ENCODE peak calls at places on chromosomes 11 and 22, in four cellular contexts. One of them, this sample, is unnamed.

GRCh38 chr22:36701166-36701713 is 2.3 kb downstream of the CACNG2 start:
- DNase-seq in endodermal cell: no peak
- DNase-seq in IMR-90: no peak
- DNase-seq in left ventricle myocardium inferior: no peak
- DNase-seq in this sample: no peak

GRCh38 chr22:17665884-17666283 is 27.3 kb downstream of the BCL2L13 start:
- DNase-seq in endodermal cell: no peak
- DNase-seq in IMR-90: peak; percentile 25
- DNase-seq in left ventricle myocardium inferior: no peak
- DNase-seq in this sample: no peak

GRCh38 chr11:65293909-65294381 is 20.7 kb upstream of the CDC42EP2 start:
- DNase-seq in endodermal cell: no peak
- DNase-seq in IMR-90: no peak
- DNase-seq in left ventricle myocardium inferior: peak; percentile 81
- DNase-seq in this sample: no peak

GRCh38 chr11:106012744-106013143 is 9.3 kb downstream of the MSANTD4 start:
- DNase-seq in endodermal cell: no peak
- DNase-seq in IMR-90: peak; percentile 95
- DNase-seq in left ventricle myocardium inferior: no peak
- DNase-seq in this sample: no peak

GRCh38 chr11:123351375-123351774 is 78.7 kb upstream of the GRAMD1B start:
- DNase-seq in endodermal cell: peak; percentile 76
- DNase-seq in IMR-90: no peak
- DNase-seq in left ventricle myocardium inferior: peak; percentile 48
- DNase-seq in this sample: no peak

GRCh38 chr22:21778705-21779363 is 43.2 kb upstream of the YPEL1 start:
- DNase-seq in endodermal cell: no peak
- DNase-seq in IMR-90: peak; percentile 90
- DNase-seq in left ventricle myocardium inferior: no peak
- DNase-seq in this sample: no peak

GRCh38 chr22:27748355-27749168 is 53.0 kb downstream of the MN1 start:
- DNase-seq in endodermal cell: peak; percentile 89
- DNase-seq in IMR-90: peak; percentile 58
- DNase-seq in left ventricle myocardium inferior: no peak
- DNase-seq in this sample: peak; percentile 12

GRCh38 chr11:33931032-33931431 is 39.2 kb upstream of the LMO2 start:
- DNase-seq in endodermal cell: no peak
- DNase-seq in IMR-90: no peak
- DNase-seq in left ventricle myocardium inferior: no peak
- DNase-seq in this sample: no peak

GRCh38 chr11:44866301-44866700 is 84.4 kb downstream of the TP53I11 start:
- DNase-seq in endodermal cell: no peak
- DNase-seq in IMR-90: no peak
- DNase-seq in left ventricle myocardium inferior: no peak
- DNase-seq in this sample: no peak

GRCh38 chr11:60994450-60995135 is 23.1 kb downstream of the CD6 start:
- DNase-seq in endodermal cell: no peak
- DNase-seq in IMR-90: no peak
- DNase-seq in left ventricle myocardium inferior: no peak
- DNase-seq in this sample: no peak

GRCh38 chr22:49993649-49994360 is 18.8 kb downstream of the IL17REL start:
- DNase-seq in endodermal cell: no peak
- DNase-seq in IMR-90: no peak
- DNase-seq in left ventricle myocardium inferior: no peak
- DNase-seq in this sample: peak; percentile 48

GRCh38 chr11:3849297-3849874 is 6.1 kb upstream of the STIM1 start:
- DNase-seq in endodermal cell: peak; percentile 57
- DNase-seq in IMR-90: peak; percentile 41
- DNase-seq in left ventricle myocardium inferior: no peak
- DNase-seq in this sample: no peak

GRCh38 chr11:119423459-119424254 is 685 bp upstream of the THY1 start:
- DNase-seq in endodermal cell: no peak
- DNase-seq in IMR-90: peak; percentile 13
- DNase-seq in left ventricle myocardium inferior: no peak
- DNase-seq in this sample: no peak
- H3K4me3 ChIP-seq in endodermal cell: no peak overlapping the region
- H3K4me3 ChIP-seq in IMR-90: peak overlapping the region; percentile 77
- H3K4me3 ChIP-seq in left ventricle myocardium inferior: peak overlapping the region; percentile 62
- H3K4me3 ChIP-seq in this sample: no peak overlapping the region

GRCh38 chr11:126840201-126840886 is 160.2 kb downstream of the KIRREL3 start:
- DNase-seq in endodermal cell: no peak
- DNase-seq in IMR-90: peak; percentile 69
- DNase-seq in left ventricle myocardium inferior: no peak
- DNase-seq in this sample: no peak
- H3K27ac ChIP-seq in endodermal cell: no peak overlapping the region
- H3K27ac ChIP-seq in IMR-90: no peak overlapping the region
- H3K27ac ChIP-seq in left ventricle myocardium inferior: no peak overlapping the region
- H3K27ac ChIP-seq in this sample: no peak overlapping the region

GRCh38 chr11:1746956-1747752 is 3.2 kb downstream of the IFITM10 start:
- DNase-seq in endodermal cell: peak; percentile 41
- DNase-seq in IMR-90: no peak
- DNase-seq in left ventricle myocardium inferior: no peak
- DNase-seq in this sample: peak; percentile 61
- H3K4me3 ChIP-seq in endodermal cell: no peak overlapping the region
- H3K4me3 ChIP-seq in IMR-90: no peak overlapping the region
- H3K4me3 ChIP-seq in left ventricle myocardium inferior: no peak overlapping the region
- H3K4me3 ChIP-seq in this sample: no peak overlapping the region

DNA sequence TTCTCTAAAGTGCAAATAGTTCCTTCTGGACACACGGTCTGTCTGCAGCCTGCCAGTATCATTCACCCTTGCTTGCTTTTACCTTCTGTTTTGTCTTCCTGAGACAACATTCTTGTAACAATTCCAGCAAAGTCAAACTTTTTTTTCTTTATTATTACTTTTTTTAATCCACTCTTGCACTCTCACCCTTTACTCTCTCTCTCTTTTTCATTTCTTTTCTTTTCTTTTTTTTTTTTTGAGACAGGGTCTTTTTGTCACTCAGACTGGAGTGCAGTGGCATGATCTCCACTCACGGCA is 53.7 kb downstream of the MCHR1 start:
- DNase-seq in endodermal cell: no peak
- DNase-seq in IMR-90: no peak
- DNase-seq in left ventricle myocardium inferior: no peak
- DNase-seq in this sample: no peak
- H3K27ac ChIP-seq in endodermal cell: no peak overlapping the region
- H3K27ac ChIP-seq in IMR-90: no peak overlapping the region
- H3K27ac ChIP-seq in left ventricle myocardium inferior: no peak overlapping the region
- H3K27ac ChIP-seq in this sample: peak overlapping the region; percentile 55

DNA sequence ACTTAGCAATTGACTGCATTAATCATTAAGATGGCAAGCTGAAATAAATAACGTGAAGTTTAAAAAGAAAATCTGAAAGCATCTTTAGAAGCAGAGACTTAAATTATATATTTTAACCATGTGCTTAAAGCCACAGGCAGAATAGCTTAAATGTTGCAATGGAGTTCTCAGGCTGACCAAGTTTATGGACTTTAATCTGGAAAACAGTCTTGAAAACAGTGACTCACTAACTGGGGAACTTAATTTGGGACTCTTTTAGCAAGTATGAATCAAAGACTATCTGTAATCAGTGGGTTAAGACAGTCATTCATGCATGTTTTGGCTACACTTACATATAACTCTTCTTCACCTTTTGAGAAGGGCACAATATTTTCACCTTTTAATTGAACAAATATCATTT is 12.6 kb upstream of the GLYATL1 start:
- DNase-seq in endodermal cell: no peak
- DNase-seq in IMR-90: peak; percentile 79
- DNase-seq in left ventricle myocardium inferior: no peak
- DNase-seq in this sample: no peak
- H3K4me3 ChIP-seq in endodermal cell: peak overlapping the region; percentile 68
- H3K4me3 ChIP-seq in IMR-90: no peak overlapping the region
- H3K4me3 ChIP-seq in left ventricle myocardium inferior: no peak overlapping the region
- H3K4me3 ChIP-seq in this sample: no peak overlapping the region

DNA sequence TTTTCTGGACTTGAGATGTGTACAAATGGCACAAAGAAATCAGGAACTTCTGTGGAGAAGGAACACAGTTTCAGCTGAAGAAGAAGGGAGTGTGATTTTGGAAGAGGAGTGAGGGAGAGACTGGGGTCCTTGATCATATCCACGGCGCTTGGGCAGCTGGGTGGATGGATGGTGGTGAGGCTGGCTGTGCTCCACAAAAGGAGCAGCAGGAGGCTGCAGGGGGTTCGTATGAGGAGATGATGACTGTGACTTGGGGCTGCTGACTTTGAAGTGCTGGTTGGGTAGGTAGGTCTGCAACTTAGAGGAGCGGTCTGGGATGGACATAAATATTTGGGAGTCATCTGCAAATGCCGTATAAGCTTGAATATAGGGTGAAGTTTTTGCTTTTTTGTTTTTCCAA is 1.3 kb upstream of the DCHS1 start:
- DNase-seq in endodermal cell: no peak
- DNase-seq in IMR-90: no peak
- DNase-seq in left ventricle myocardium inferior: no peak
- DNase-seq in this sample: no peak
- H3K27ac ChIP-seq in endodermal cell: no peak overlapping the region
- H3K27ac ChIP-seq in IMR-90: no peak overlapping the region
- H3K27ac ChIP-seq in left ventricle myocardium inferior: peak overlapping the region; percentile 87
- H3K27ac ChIP-seq in this sample: no peak overlapping the region

This sample was measured in upper lobe of right lung.